ENCODE peak calls at places on chromosomes 7 and 10, in nine cellular contexts. Y, O, S, T, W, Q, D, N and Z are unnamed samples.

GRCh38 chr7:34115503-34115902 is 210.2 kb downstream of the BMPER start:
- DNase-seq in D (no peak), N (no peak), O (no peak), W (no peak), Y (no peak), S (no peak), T (no peak), Q (no peak), Z (no peak)

GRCh38 chr10:91551856-91552255 is 81.0 kb downstream of the PPP1R3C start:
- DNase-seq in W (peak), T (peak), N (peak), D (peak), S (peak), Q (no peak), O (peak), Y (peak), Z (peak)

GRCh38 chr7:32496052-32496813 is 944 bp downstream of the AVL9 start:
- DNase-seq in O (peak), D (no peak), W (no peak), N (no peak), T (no peak), Y (no peak), Q (no peak), S (no peak), Z (no peak)

GRCh38 chr7:158129037-158130022 is 458.3 kb downstream of the PTPRN2 start:
- DNase-seq in D (no peak), W (no peak), T (no peak), Q (no peak), Y (no peak), S (no peak), O (no peak), N (no peak), Z (no peak)

GRCh38 chr10:14173706-14174594 is 156.8 kb downstream of the FRMD4A start:
- DNase-seq in S (peak), Y (no peak), Q (no peak), T (no peak), O (peak), W (peak), D (no peak), N (peak), Z (no peak)

GRCh38 chr10:10609379-10609955 is 408.2 kb upstream of the CELF2 start:
- DNase-seq in Q (no peak), T (no peak), N (no peak), Y (no peak), W (no peak), O (no peak), S (peak), D (no peak), Z (no peak)

GRCh38 chr10:21919906-21920305 is 83.6 kb downstream of the DNAJC1 start:
- DNase-seq in Q (no peak), D (no peak), Y (no peak), S (no peak), T (no peak), N (no peak), O (no peak), W (no peak), Z (no peak)

GRCh38 chr7:94289071-94289470 is 105.6 kb upstream of the COL1A2 start:
- DNase-seq in D (peak), Y (peak), N (peak), W (peak), S (peak), Q (no peak), O (peak), T (peak), Z (peak)

GRCh38 chr7:84916161-84916560 is 270.7 kb downstream of the SEMA3D start:
- DNase-seq in Y (no peak), T (no peak), D (no peak), Q (no peak), O (no peak), W (peak), N (peak), S (no peak), Z (no peak)

GRCh38 chr7:84912537-84912936 is 274.3 kb downstream of the SEMA3D start:
- DNase-seq in D (no peak), Y (no peak), Q (no peak), W (no peak), N (no peak), T (no peak), S (no peak), O (no peak), Z (no peak)

GRCh38 chr7:84912993-84913635 is 273.7 kb downstream of the SEMA3D start:
- DNase-seq in Q (no peak), S (no peak), D (no peak), W (no peak), N (peak), Y (no peak), O (peak), T (no peak), Z (no peak)

GRCh38 chr7:84913731-84914130 is 273.1 kb downstream of the SEMA3D start:
- DNase-seq in Q (no peak), D (no peak), S (peak), W (no peak), Y (no peak), O (peak), N (no peak), T (peak), Z (no peak)

DNA sequence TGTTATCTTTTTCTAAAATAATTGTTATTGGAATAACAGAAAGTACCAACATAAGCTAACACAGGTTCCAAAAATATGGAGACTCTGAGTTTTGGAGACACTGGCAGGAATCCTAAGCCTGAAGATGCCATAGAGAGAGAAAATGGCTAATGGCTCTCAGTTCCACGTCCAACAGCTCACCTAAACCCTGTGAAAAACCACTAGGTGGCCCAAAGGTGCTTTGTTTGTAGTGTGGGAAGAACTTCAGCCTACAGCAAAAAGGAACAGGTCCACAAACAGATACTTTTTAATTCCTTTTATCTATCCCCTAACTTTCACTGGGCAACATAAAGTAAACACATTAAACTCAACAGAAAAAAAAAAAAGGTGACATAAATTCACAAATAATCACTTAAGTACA is 272.3 kb downstream of the SEMA3D start:
- DNase-seq in S (no peak), Y (no peak), W (no peak), O (no peak), Q (no peak), T (no peak), D (no peak), N (peak), Z (no peak)
- TF ChIP-seq CTCF in S (no peak), Y (no peak), W (no peak), O (no peak), Q (no peak), T (no peak), D (peak), N (peak), Z (no peak)

DNA sequence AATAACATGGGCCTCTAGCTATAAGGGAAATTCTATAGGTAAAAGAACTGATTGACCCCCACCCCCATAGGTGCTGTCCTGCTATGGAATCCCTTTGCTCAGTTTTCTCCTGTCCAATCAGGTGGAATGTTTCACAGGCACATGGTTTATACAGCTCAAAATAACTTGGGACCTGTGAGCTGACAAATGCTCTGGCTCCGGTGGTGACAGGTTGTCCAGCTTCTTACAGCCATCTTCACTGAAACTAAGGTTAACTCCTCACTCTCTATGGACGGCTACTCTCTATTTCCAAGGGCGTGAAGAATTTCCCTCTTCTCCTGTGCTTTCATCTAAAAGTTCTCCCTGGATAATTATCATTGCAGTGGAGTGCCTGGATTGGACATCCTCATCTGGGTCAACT is at the start of gene MYPN:
- DNase-seq in O (no peak), S (no peak), D (no peak), W (no peak), Y (no peak), N (no peak), T (no peak), Q (no peak), Z (no peak)
- TF ChIP-seq CTCF in O (no peak), S (no peak), D (no peak), W (no peak), Y (no peak), N (no peak), T (no peak), Q (no peak), Z (no peak)

DNA sequence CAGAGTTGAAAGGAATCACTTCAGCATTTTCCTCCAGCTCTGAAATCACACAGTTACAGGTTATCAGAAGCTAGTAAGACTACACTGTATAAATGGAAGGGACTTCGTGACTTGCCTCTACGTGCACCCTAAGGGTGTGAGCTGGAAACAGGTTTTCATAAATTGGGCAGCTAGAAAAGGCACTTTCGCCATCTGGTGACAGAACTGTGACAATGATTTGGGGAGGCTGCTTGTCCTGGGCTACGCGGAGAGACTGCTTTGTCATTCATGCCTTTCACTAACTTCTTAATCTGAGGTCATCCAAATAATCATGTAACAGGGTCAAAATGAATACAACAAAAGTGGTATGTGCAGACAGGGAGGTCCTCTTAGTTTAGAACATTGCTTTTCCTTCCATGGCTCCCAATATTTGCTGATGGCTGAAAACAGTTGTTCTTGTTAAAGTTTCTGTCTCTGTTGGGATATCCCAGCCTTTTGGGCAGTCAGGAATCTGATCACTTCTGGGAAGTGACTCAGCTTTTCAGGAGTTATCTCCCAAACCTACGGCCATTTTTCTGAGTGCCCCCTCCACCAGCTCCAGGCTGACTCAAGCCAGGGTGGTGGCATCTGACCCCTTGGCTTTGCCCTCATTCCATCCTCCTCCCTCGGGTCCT is 17.8 kb downstream of the VWC2 start:
- DNase-seq in T (no peak), Y (no peak), N (peak), O (no peak), D (no peak), W (peak), S (no peak), Q (no peak), Z (peak)
- TF ChIP-seq CTCF in T (no peak), Y (no peak), N (peak), O (no peak), D (no peak), W (peak), S (no peak), Q (no peak), Z (peak)

DNA sequence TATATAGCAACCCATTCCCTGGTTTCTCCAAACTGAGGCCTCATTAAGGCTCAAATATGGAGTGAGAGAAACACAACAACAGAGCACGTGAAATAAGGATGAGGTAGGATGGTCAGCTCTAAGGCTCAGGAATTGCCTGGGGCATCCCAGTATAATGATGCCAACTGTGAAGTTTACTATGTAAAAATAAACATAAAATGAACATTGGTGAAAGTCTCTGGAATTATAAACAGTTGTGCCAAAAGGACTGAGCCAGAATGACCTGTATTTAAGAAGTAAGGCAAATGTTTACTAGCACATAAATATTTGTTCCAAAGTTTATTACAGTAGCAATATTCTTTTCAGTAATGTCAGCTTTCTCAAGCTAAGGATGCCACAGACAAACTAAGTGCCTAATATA is 64.6 kb downstream of the ZNF680 start:
- DNase-seq in D (no peak), Q (no peak), W (no peak), N (no peak), T (no peak), Y (no peak), O (no peak), S (no peak), Z (no peak)
- TF ChIP-seq CTCF in D (no peak), Q (no peak), W (no peak), N (no peak), T (no peak), Y (no peak), O (no peak), S (no peak), Z (no peak)

DNA sequence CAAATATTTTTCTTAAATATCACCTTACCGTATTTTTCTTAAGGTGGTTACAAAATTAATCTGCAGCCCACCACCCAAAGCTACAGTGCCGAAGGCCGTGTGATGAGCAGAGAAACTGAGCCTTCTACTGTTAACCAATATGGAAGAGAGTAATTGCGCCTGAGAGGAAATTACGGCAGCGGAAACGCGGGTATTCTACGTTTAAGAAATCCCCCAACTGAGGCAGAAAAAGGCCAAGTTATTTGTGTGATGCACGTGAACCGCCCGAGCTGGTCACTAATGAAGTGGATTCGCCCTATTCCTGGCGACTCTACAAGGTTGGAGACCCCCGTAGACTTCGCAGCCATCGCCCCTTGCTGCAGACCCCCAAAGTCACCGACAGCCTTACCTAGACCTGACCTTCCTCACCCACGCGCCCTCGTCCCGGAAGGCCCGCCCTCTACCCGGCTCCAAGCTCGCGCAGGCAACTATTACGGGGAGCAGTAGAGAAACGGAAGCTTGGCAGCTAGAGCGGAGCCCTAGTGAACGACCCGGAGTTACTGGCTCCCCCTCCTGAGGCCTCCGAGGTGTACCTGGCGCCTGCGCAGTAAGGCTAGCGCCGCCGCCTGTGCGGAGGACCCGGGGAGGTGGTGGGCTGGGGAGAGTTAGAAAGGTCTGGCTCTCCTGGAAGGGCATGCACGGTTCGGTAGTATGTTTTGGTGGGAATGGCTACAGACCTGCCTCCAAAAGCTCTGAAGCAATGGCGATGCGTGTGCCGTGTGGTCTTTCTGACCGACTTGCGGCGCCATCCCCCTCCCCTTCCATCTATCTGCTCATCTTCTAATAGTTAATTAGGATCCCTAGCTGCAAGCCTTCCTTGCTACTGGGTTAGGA is at the start of gene MRPS33:
- DNase-seq in T (peak), W (peak), N (peak), O (peak), Y (peak), D (peak), Q (peak), S (peak), Z (peak)
- TF ChIP-seq CTCF in T (peak), W (peak), N (peak), O (no peak), Y (peak), D (peak), Q (no peak), S (peak), Z (no peak)

DNA sequence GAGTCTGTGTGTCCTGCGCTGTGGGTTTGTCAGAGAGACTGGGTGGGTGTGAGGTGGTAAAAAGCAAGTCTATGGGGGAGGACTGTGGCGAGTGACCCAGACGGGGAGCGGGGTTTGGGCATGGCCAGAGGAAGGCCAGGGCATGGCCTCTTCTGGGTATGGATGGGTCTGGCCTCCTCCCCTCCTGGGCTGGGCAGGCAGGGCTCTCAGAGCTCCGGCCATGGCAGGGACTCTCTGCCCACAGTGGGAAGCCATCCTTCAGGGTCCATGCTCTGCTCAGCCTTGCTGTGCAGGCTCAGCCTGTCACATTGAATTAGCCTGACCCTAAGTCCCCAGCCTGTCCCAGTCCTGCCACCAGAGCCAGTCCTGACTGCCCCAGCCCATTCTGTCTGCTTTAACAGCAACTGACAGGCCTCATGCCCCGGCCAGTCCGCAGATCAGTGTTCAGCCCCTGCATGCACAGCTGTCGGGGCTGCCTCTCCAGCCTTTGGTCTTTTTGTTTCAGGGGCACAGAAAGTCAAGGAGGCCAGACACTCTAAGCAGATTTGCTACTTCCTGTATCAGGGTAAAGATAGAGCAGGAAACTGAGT is 7.9 kb downstream of the ANTXRL start:
- DNase-seq in O (no peak), Y (no peak), Q (no peak), T (no peak), N (no peak), D (no peak), S (no peak), W (no peak), Z (no peak)
- TF ChIP-seq CTCF in O (no peak), Y (no peak), Q (no peak), T (no peak), N (no peak), D (no peak), S (no peak), W (no peak), Z (no peak)